ENCODE peak calls at places on chromosome 7, in nine cellular contexts. One of them, this sample, is unnamed.
A peak's percentile ranks its signal among the peaks of the same experiment; 100 is the strongest.

GRCh38 chr7:94296886-94297285 is 97.8 kb upstream of the COL1A2 start:
- DNase-seq in kidney tubule cell: no peak
- DNase-seq in activated naive CD8-positive, alpha-beta T cell treated with anti-CD3 and anti-CD28 coated beads, Interleukin-2, amount 50 U/mL, for 16 hours: no peak
- DNase-seq in anterior cingulate cortex: no peak
- DNase-seq in colonic mucosa: no peak
- DNase-seq in hypothalamus: no peak
- DNase-seq in astrocyte: no peak
- DNase-seq in activated T-helper 1 cell treated with anti-CD3 and anti-CD28 coated beads, Interleukin-12 subunit alpha, Interleukin-12 subunit beta, Interleukin-2, Interleukin-4 antibody, amounts not matched to agents 30 ng/mL and 10 ng/mL and 1 ng/mL, durations not matched to agents 14 hours and 24 hours and 36 hours: no peak
- DNase-seq in stimulated activated CD4-positive, alpha-beta T cell treated with anti-CD3 and anti-CD28 coated beads, Interleukin-1b, Interleukin-23, amount 100 ng/mL, for 4 hours: no peak
- DNase-seq in this sample: no peak

GRCh38 chr7:45236666-45237065 is 79.1 kb downstream of the RAMP3 start:
- DNase-seq in kidney tubule cell: peak; percentile 25
- DNase-seq in activated naive CD8-positive, alpha-beta T cell treated with anti-CD3 and anti-CD28 coated beads, Interleukin-2, amount 50 U/mL, for 16 hours: no peak
- DNase-seq in anterior cingulate cortex: no peak
- DNase-seq in colonic mucosa: no peak
- DNase-seq in hypothalamus: no peak
- DNase-seq in astrocyte: peak; percentile 57
- DNase-seq in activated T-helper 1 cell treated with anti-CD3 and anti-CD28 coated beads, Interleukin-12 subunit alpha, Interleukin-12 subunit beta, Interleukin-2, Interleukin-4 antibody, amounts not matched to agents 30 ng/mL and 10 ng/mL and 1 ng/mL, durations not matched to agents 14 hours and 24 hours and 36 hours: no peak
- DNase-seq in stimulated activated CD4-positive, alpha-beta T cell treated with anti-CD3 and anti-CD28 coated beads, Interleukin-1b, Interleukin-23, amount 100 ng/mL, for 4 hours: no peak
- DNase-seq in this sample: no peak

GRCh38 chr7:103658055-103659010 is 212.3 kb upstream of the SLC26A5 start:
- DNase-seq in kidney tubule cell: peak; percentile 85
- DNase-seq in activated naive CD8-positive, alpha-beta T cell treated with anti-CD3 and anti-CD28 coated beads, Interleukin-2, amount 50 U/mL, for 16 hours: no peak
- DNase-seq in anterior cingulate cortex: no peak
- DNase-seq in colonic mucosa: no peak
- DNase-seq in hypothalamus: no peak
- DNase-seq in astrocyte: no peak
- DNase-seq in activated T-helper 1 cell treated with anti-CD3 and anti-CD28 coated beads, Interleukin-12 subunit alpha, Interleukin-12 subunit beta, Interleukin-2, Interleukin-4 antibody, amounts not matched to agents 30 ng/mL and 10 ng/mL and 1 ng/mL, durations not matched to agents 14 hours and 24 hours and 36 hours: no peak
- DNase-seq in stimulated activated CD4-positive, alpha-beta T cell treated with anti-CD3 and anti-CD28 coated beads, Interleukin-1b, Interleukin-23, amount 100 ng/mL, for 4 hours: no peak
- DNase-seq in this sample: no peak

GRCh38 chr7:120792861-120793130 is 65.1 kb downstream of the TSPAN12 start:
- DNase-seq in kidney tubule cell: peak; percentile 63
- DNase-seq in activated naive CD8-positive, alpha-beta T cell treated with anti-CD3 and anti-CD28 coated beads, Interleukin-2, amount 50 U/mL, for 16 hours: no peak
- DNase-seq in anterior cingulate cortex: no peak
- DNase-seq in colonic mucosa: no peak
- DNase-seq in hypothalamus: no peak
- DNase-seq in astrocyte: no peak
- DNase-seq in activated T-helper 1 cell treated with anti-CD3 and anti-CD28 coated beads, Interleukin-12 subunit alpha, Interleukin-12 subunit beta, Interleukin-2, Interleukin-4 antibody, amounts not matched to agents 30 ng/mL and 10 ng/mL and 1 ng/mL, durations not matched to agents 14 hours and 24 hours and 36 hours: no peak
- DNase-seq in stimulated activated CD4-positive, alpha-beta T cell treated with anti-CD3 and anti-CD28 coated beads, Interleukin-1b, Interleukin-23, amount 100 ng/mL, for 4 hours: no peak
- DNase-seq in this sample: no peak

GRCh38 chr7:140209866-140210609 is 33.3 kb upstream of the KDM7A start:
- DNase-seq in kidney tubule cell: no peak
- DNase-seq in activated naive CD8-positive, alpha-beta T cell treated with anti-CD3 and anti-CD28 coated beads, Interleukin-2, amount 50 U/mL, for 16 hours: no peak
- DNase-seq in anterior cingulate cortex: peak; percentile 23
- DNase-seq in colonic mucosa: peak; percentile 37
- DNase-seq in hypothalamus: peak; percentile 18
- DNase-seq in astrocyte: no peak
- DNase-seq in activated T-helper 1 cell treated with anti-CD3 and anti-CD28 coated beads, Interleukin-12 subunit alpha, Interleukin-12 subunit beta, Interleukin-2, Interleukin-4 antibody, amounts not matched to agents 30 ng/mL and 10 ng/mL and 1 ng/mL, durations not matched to agents 14 hours and 24 hours and 36 hours: peak; percentile 64
- DNase-seq in stimulated activated CD4-positive, alpha-beta T cell treated with anti-CD3 and anti-CD28 coated beads, Interleukin-1b, Interleukin-23, amount 100 ng/mL, for 4 hours: peak; percentile 26
- DNase-seq in this sample: peak; percentile 97

GRCh38 chr7:73429218-73429617 is 4.4 kb upstream of the FZD9 start:
- DNase-seq in kidney tubule cell: no peak
- DNase-seq in activated naive CD8-positive, alpha-beta T cell treated with anti-CD3 and anti-CD28 coated beads, Interleukin-2, amount 50 U/mL, for 16 hours: no peak
- DNase-seq in anterior cingulate cortex: no peak
- DNase-seq in colonic mucosa: no peak
- DNase-seq in hypothalamus: no peak
- DNase-seq in astrocyte: peak; percentile 16
- DNase-seq in activated T-helper 1 cell treated with anti-CD3 and anti-CD28 coated beads, Interleukin-12 subunit alpha, Interleukin-12 subunit beta, Interleukin-2, Interleukin-4 antibody, amounts not matched to agents 30 ng/mL and 10 ng/mL and 1 ng/mL, durations not matched to agents 14 hours and 24 hours and 36 hours: no peak
- DNase-seq in stimulated activated CD4-positive, alpha-beta T cell treated with anti-CD3 and anti-CD28 coated beads, Interleukin-1b, Interleukin-23, amount 100 ng/mL, for 4 hours: no peak
- DNase-seq in this sample: no peak

GRCh38 chr7:16604054-16604453 is 41.5 kb downstream of the ANKMY2 start:
- DNase-seq in kidney tubule cell: no peak
- DNase-seq in activated naive CD8-positive, alpha-beta T cell treated with anti-CD3 and anti-CD28 coated beads, Interleukin-2, amount 50 U/mL, for 16 hours: no peak
- DNase-seq in anterior cingulate cortex: no peak
- DNase-seq in colonic mucosa: no peak
- DNase-seq in hypothalamus: no peak
- DNase-seq in astrocyte: no peak
- DNase-seq in activated T-helper 1 cell treated with anti-CD3 and anti-CD28 coated beads, Interleukin-12 subunit alpha, Interleukin-12 subunit beta, Interleukin-2, Interleukin-4 antibody, amounts not matched to agents 30 ng/mL and 10 ng/mL and 1 ng/mL, durations not matched to agents 14 hours and 24 hours and 36 hours: no peak
- DNase-seq in stimulated activated CD4-positive, alpha-beta T cell treated with anti-CD3 and anti-CD28 coated beads, Interleukin-1b, Interleukin-23, amount 100 ng/mL, for 4 hours: no peak
- DNase-seq in this sample: no peak

GRCh38 chr7:30027065-30027456 is 559 bp upstream of the FKBP14 start:
- DNase-seq in kidney tubule cell: peak; percentile 89
- DNase-seq in activated naive CD8-positive, alpha-beta T cell treated with anti-CD3 and anti-CD28 coated beads, Interleukin-2, amount 50 U/mL, for 16 hours: no peak
- DNase-seq in anterior cingulate cortex: no peak
- DNase-seq in colonic mucosa: no peak
- DNase-seq in hypothalamus: no peak
- DNase-seq in astrocyte: peak; percentile 70
- DNase-seq in activated T-helper 1 cell treated with anti-CD3 and anti-CD28 coated beads, Interleukin-12 subunit alpha, Interleukin-12 subunit beta, Interleukin-2, Interleukin-4 antibody, amounts not matched to agents 30 ng/mL and 10 ng/mL and 1 ng/mL, durations not matched to agents 14 hours and 24 hours and 36 hours: peak; percentile 2
- DNase-seq in stimulated activated CD4-positive, alpha-beta T cell treated with anti-CD3 and anti-CD28 coated beads, Interleukin-1b, Interleukin-23, amount 100 ng/mL, for 4 hours: no peak
- DNase-seq in this sample: peak; percentile 65

GRCh38 chr7:148286150-148286549 is 304.4 kb upstream of the C7orf33 start:
- DNase-seq in kidney tubule cell: peak; percentile 57
- DNase-seq in activated naive CD8-positive, alpha-beta T cell treated with anti-CD3 and anti-CD28 coated beads, Interleukin-2, amount 50 U/mL, for 16 hours: no peak
- DNase-seq in anterior cingulate cortex: no peak
- DNase-seq in colonic mucosa: no peak
- DNase-seq in hypothalamus: no peak
- DNase-seq in astrocyte: no peak
- DNase-seq in activated T-helper 1 cell treated with anti-CD3 and anti-CD28 coated beads, Interleukin-12 subunit alpha, Interleukin-12 subunit beta, Interleukin-2, Interleukin-4 antibody, amounts not matched to agents 30 ng/mL and 10 ng/mL and 1 ng/mL, durations not matched to agents 14 hours and 24 hours and 36 hours: no peak
- DNase-seq in stimulated activated CD4-positive, alpha-beta T cell treated with anti-CD3 and anti-CD28 coated beads, Interleukin-1b, Interleukin-23, amount 100 ng/mL, for 4 hours: no peak
- DNase-seq in this sample: peak; percentile 37

GRCh38 chr7:132412435-132412834 is 163.8 kb downstream of the PLXNA4 start:
- DNase-seq in kidney tubule cell: no peak
- DNase-seq in activated naive CD8-positive, alpha-beta T cell treated with anti-CD3 and anti-CD28 coated beads, Interleukin-2, amount 50 U/mL, for 16 hours: no peak
- DNase-seq in anterior cingulate cortex: no peak
- DNase-seq in colonic mucosa: no peak
- DNase-seq in hypothalamus: no peak
- DNase-seq in astrocyte: no peak
- DNase-seq in activated T-helper 1 cell treated with anti-CD3 and anti-CD28 coated beads, Interleukin-12 subunit alpha, Interleukin-12 subunit beta, Interleukin-2, Interleukin-4 antibody, amounts not matched to agents 30 ng/mL and 10 ng/mL and 1 ng/mL, durations not matched to agents 14 hours and 24 hours and 36 hours: no peak
- DNase-seq in stimulated activated CD4-positive, alpha-beta T cell treated with anti-CD3 and anti-CD28 coated beads, Interleukin-1b, Interleukin-23, amount 100 ng/mL, for 4 hours: no peak
- DNase-seq in this sample: no peak

GRCh38 chr7:33705333-33705833 is 200.0 kb upstream of the BMPER start:
- DNase-seq in kidney tubule cell: no peak
- DNase-seq in activated naive CD8-positive, alpha-beta T cell treated with anti-CD3 and anti-CD28 coated beads, Interleukin-2, amount 50 U/mL, for 16 hours: no peak
- DNase-seq in anterior cingulate cortex: no peak
- DNase-seq in colonic mucosa: no peak
- DNase-seq in hypothalamus: no peak
- DNase-seq in astrocyte: no peak
- DNase-seq in activated T-helper 1 cell treated with anti-CD3 and anti-CD28 coated beads, Interleukin-12 subunit alpha, Interleukin-12 subunit beta, Interleukin-2, Interleukin-4 antibody, amounts not matched to agents 30 ng/mL and 10 ng/mL and 1 ng/mL, durations not matched to agents 14 hours and 24 hours and 36 hours: no peak
- DNase-seq in stimulated activated CD4-positive, alpha-beta T cell treated with anti-CD3 and anti-CD28 coated beads, Interleukin-1b, Interleukin-23, amount 100 ng/mL, for 4 hours: no peak
- DNase-seq in this sample: no peak

GRCh38 chr7:83852136-83852535 is 203.2 kb upstream of the SEMA3E start:
- DNase-seq in kidney tubule cell: peak; percentile 68
- DNase-seq in activated naive CD8-positive, alpha-beta T cell treated with anti-CD3 and anti-CD28 coated beads, Interleukin-2, amount 50 U/mL, for 16 hours: no peak
- DNase-seq in anterior cingulate cortex: no peak
- DNase-seq in colonic mucosa: peak; percentile 20
- DNase-seq in hypothalamus: no peak
- DNase-seq in astrocyte: peak; percentile 26
- DNase-seq in activated T-helper 1 cell treated with anti-CD3 and anti-CD28 coated beads, Interleukin-12 subunit alpha, Interleukin-12 subunit beta, Interleukin-2, Interleukin-4 antibody, amounts not matched to agents 30 ng/mL and 10 ng/mL and 1 ng/mL, durations not matched to agents 14 hours and 24 hours and 36 hours: no peak
- DNase-seq in stimulated activated CD4-positive, alpha-beta T cell treated with anti-CD3 and anti-CD28 coated beads, Interleukin-1b, Interleukin-23, amount 100 ng/mL, for 4 hours: no peak
- DNase-seq in this sample: no peak

GRCh38 chr7:117458977-117459583 is 20.7 kb upstream of the CFTR start:
- DNase-seq in kidney tubule cell: peak; percentile 54
- DNase-seq in activated naive CD8-positive, alpha-beta T cell treated with anti-CD3 and anti-CD28 coated beads, Interleukin-2, amount 50 U/mL, for 16 hours: no peak
- DNase-seq in anterior cingulate cortex: no peak
- DNase-seq in colonic mucosa: no peak
- DNase-seq in hypothalamus: no peak
- DNase-seq in astrocyte: peak; percentile 17
- DNase-seq in activated T-helper 1 cell treated with anti-CD3 and anti-CD28 coated beads, Interleukin-12 subunit alpha, Interleukin-12 subunit beta, Interleukin-2, Interleukin-4 antibody, amounts not matched to agents 30 ng/mL and 10 ng/mL and 1 ng/mL, durations not matched to agents 14 hours and 24 hours and 36 hours: no peak
- DNase-seq in stimulated activated CD4-positive, alpha-beta T cell treated with anti-CD3 and anti-CD28 coated beads, Interleukin-1b, Interleukin-23, amount 100 ng/mL, for 4 hours: no peak
- DNase-seq in this sample: peak; percentile 65

GRCh38 chr7:39921505-39922250 is 28.4 kb upstream of the CDK13 start:
- DNase-seq in kidney tubule cell: no peak
- DNase-seq in activated naive CD8-positive, alpha-beta T cell treated with anti-CD3 and anti-CD28 coated beads, Interleukin-2, amount 50 U/mL, for 16 hours: no peak
- DNase-seq in anterior cingulate cortex: no peak
- DNase-seq in colonic mucosa: no peak
- DNase-seq in hypothalamus: no peak
- DNase-seq in astrocyte: no peak
- DNase-seq in activated T-helper 1 cell treated with anti-CD3 and anti-CD28 coated beads, Interleukin-12 subunit alpha, Interleukin-12 subunit beta, Interleukin-2, Interleukin-4 antibody, amounts not matched to agents 30 ng/mL and 10 ng/mL and 1 ng/mL, durations not matched to agents 14 hours and 24 hours and 36 hours: no peak
- DNase-seq in stimulated activated CD4-positive, alpha-beta T cell treated with anti-CD3 and anti-CD28 coated beads, Interleukin-1b, Interleukin-23, amount 100 ng/mL, for 4 hours: no peak
- DNase-seq in this sample: no peak

GRCh38 chr7:66748791-66749190 is 8.3 kb downstream of the RABGEF1 start:
- DNase-seq in kidney tubule cell: no peak
- DNase-seq in activated naive CD8-positive, alpha-beta T cell treated with anti-CD3 and anti-CD28 coated beads, Interleukin-2, amount 50 U/mL, for 16 hours: no peak
- DNase-seq in anterior cingulate cortex: no peak
- DNase-seq in colonic mucosa: no peak
- DNase-seq in hypothalamus: no peak
- DNase-seq in astrocyte: no peak
- DNase-seq in activated T-helper 1 cell treated with anti-CD3 and anti-CD28 coated beads, Interleukin-12 subunit alpha, Interleukin-12 subunit beta, Interleukin-2, Interleukin-4 antibody, amounts not matched to agents 30 ng/mL and 10 ng/mL and 1 ng/mL, durations not matched to agents 14 hours and 24 hours and 36 hours: no peak
- DNase-seq in stimulated activated CD4-positive, alpha-beta T cell treated with anti-CD3 and anti-CD28 coated beads, Interleukin-1b, Interleukin-23, amount 100 ng/mL, for 4 hours: no peak
- DNase-seq in this sample: no peak

GRCh38 chr7:142535123-142535779 is 214.0 kb upstream of the PRSS1 start:
- DNase-seq in kidney tubule cell: peak; percentile 79
- DNase-seq in activated naive CD8-positive, alpha-beta T cell treated with anti-CD3 and anti-CD28 coated beads, Interleukin-2, amount 50 U/mL, for 16 hours: peak; percentile 48
- DNase-seq in anterior cingulate cortex: no peak
- DNase-seq in colonic mucosa: peak; percentile 55
- DNase-seq in hypothalamus: peak; percentile 13
- DNase-seq in astrocyte: peak; percentile 71
- DNase-seq in activated T-helper 1 cell treated with anti-CD3 and anti-CD28 coated beads, Interleukin-12 subunit alpha, Interleukin-12 subunit beta, Interleukin-2, Interleukin-4 antibody, amounts not matched to agents 30 ng/mL and 10 ng/mL and 1 ng/mL, durations not matched to agents 14 hours and 24 hours and 36 hours: peak; percentile 58
- DNase-seq in stimulated activated CD4-positive, alpha-beta T cell treated with anti-CD3 and anti-CD28 coated beads, Interleukin-1b, Interleukin-23, amount 100 ng/mL, for 4 hours: peak; percentile 67
- DNase-seq in this sample: peak; percentile 81

GRCh38 chr7:151225948-151226510 is 976 bp downstream of the ABCF2 start:
- DNase-seq in kidney tubule cell: no peak
- DNase-seq in activated naive CD8-positive, alpha-beta T cell treated with anti-CD3 and anti-CD28 coated beads, Interleukin-2, amount 50 U/mL, for 16 hours: no peak
- DNase-seq in anterior cingulate cortex: no peak
- DNase-seq in colonic mucosa: no peak
- DNase-seq in hypothalamus: no peak
- DNase-seq in astrocyte: no peak
- DNase-seq in activated T-helper 1 cell treated with anti-CD3 and anti-CD28 coated beads, Interleukin-12 subunit alpha, Interleukin-12 subunit beta, Interleukin-2, Interleukin-4 antibody, amounts not matched to agents 30 ng/mL and 10 ng/mL and 1 ng/mL, durations not matched to agents 14 hours and 24 hours and 36 hours: no peak
- DNase-seq in stimulated activated CD4-positive, alpha-beta T cell treated with anti-CD3 and anti-CD28 coated beads, Interleukin-1b, Interleukin-23, amount 100 ng/mL, for 4 hours: no peak
- DNase-seq in this sample: no peak

GRCh38 chr7:34190299-34190698 is 285.0 kb downstream of the BMPER start:
- DNase-seq in kidney tubule cell: no peak
- DNase-seq in activated naive CD8-positive, alpha-beta T cell treated with anti-CD3 and anti-CD28 coated beads, Interleukin-2, amount 50 U/mL, for 16 hours: no peak
- DNase-seq in anterior cingulate cortex: peak; percentile 41
- DNase-seq in colonic mucosa: no peak
- DNase-seq in hypothalamus: peak; percentile 46
- DNase-seq in astrocyte: no peak
- DNase-seq in activated T-helper 1 cell treated with anti-CD3 and anti-CD28 coated beads, Interleukin-12 subunit alpha, Interleukin-12 subunit beta, Interleukin-2, Interleukin-4 antibody, amounts not matched to agents 30 ng/mL and 10 ng/mL and 1 ng/mL, durations not matched to agents 14 hours and 24 hours and 36 hours: no peak
- DNase-seq in stimulated activated CD4-positive, alpha-beta T cell treated with anti-CD3 and anti-CD28 coated beads, Interleukin-1b, Interleukin-23, amount 100 ng/mL, for 4 hours: no peak
- DNase-seq in this sample: no peak

GRCh38 chr7:2978403-2978802 is 65.3 kb downstream of the CARD11 start:
- DNase-seq in kidney tubule cell: peak; percentile 42
- DNase-seq in activated naive CD8-positive, alpha-beta T cell treated with anti-CD3 and anti-CD28 coated beads, Interleukin-2, amount 50 U/mL, for 16 hours: peak; percentile 95
- DNase-seq in anterior cingulate cortex: peak; percentile 8
- DNase-seq in colonic mucosa: peak; percentile 64
- DNase-seq in hypothalamus: no peak
- DNase-seq in astrocyte: no peak
- DNase-seq in activated T-helper 1 cell treated with anti-CD3 and anti-CD28 coated beads, Interleukin-12 subunit alpha, Interleukin-12 subunit beta, Interleukin-2, Interleukin-4 antibody, amounts not matched to agents 30 ng/mL and 10 ng/mL and 1 ng/mL, durations not matched to agents 14 hours and 24 hours and 36 hours: peak; percentile 78
- DNase-seq in stimulated activated CD4-positive, alpha-beta T cell treated with anti-CD3 and anti-CD28 coated beads, Interleukin-1b, Interleukin-23, amount 100 ng/mL, for 4 hours: peak; percentile 85
- DNase-seq in this sample: peak; percentile 98

GRCh38 chr7:112161253-112162160 is 44.7 kb downstream of the DOCK4 start:
- DNase-seq in kidney tubule cell: peak; percentile 4
- DNase-seq in activated naive CD8-positive, alpha-beta T cell treated with anti-CD3 and anti-CD28 coated beads, Interleukin-2, amount 50 U/mL, for 16 hours: no peak
- DNase-seq in anterior cingulate cortex: no peak
- DNase-seq in colonic mucosa: no peak
- DNase-seq in hypothalamus: no peak
- DNase-seq in astrocyte: no peak
- DNase-seq in activated T-helper 1 cell treated with anti-CD3 and anti-CD28 coated beads, Interleukin-12 subunit alpha, Interleukin-12 subunit beta, Interleukin-2, Interleukin-4 antibody, amounts not matched to agents 30 ng/mL and 10 ng/mL and 1 ng/mL, durations not matched to agents 14 hours and 24 hours and 36 hours: no peak
- DNase-seq in stimulated activated CD4-positive, alpha-beta T cell treated with anti-CD3 and anti-CD28 coated beads, Interleukin-1b, Interleukin-23, amount 100 ng/mL, for 4 hours: no peak
- DNase-seq in this sample: no peak

GRCh38 chr7:79459381-79459780 is 5.9 kb upstream of the MAGI2 start:
- DNase-seq in kidney tubule cell: no peak
- DNase-seq in activated naive CD8-positive, alpha-beta T cell treated with anti-CD3 and anti-CD28 coated beads, Interleukin-2, amount 50 U/mL, for 16 hours: no peak
- DNase-seq in anterior cingulate cortex: no peak
- DNase-seq in colonic mucosa: no peak
- DNase-seq in hypothalamus: no peak
- DNase-seq in astrocyte: no peak
- DNase-seq in activated T-helper 1 cell treated with anti-CD3 and anti-CD28 coated beads, Interleukin-12 subunit alpha, Interleukin-12 subunit beta, Interleukin-2, Interleukin-4 antibody, amounts not matched to agents 30 ng/mL and 10 ng/mL and 1 ng/mL, durations not matched to agents 14 hours and 24 hours and 36 hours: no peak
- DNase-seq in stimulated activated CD4-positive, alpha-beta T cell treated with anti-CD3 and anti-CD28 coated beads, Interleukin-1b, Interleukin-23, amount 100 ng/mL, for 4 hours: no peak
- DNase-seq in this sample: no peak

GRCh38 chr7:90552521-90552920 is 43.6 kb upstream of the CDK14 start:
- DNase-seq in kidney tubule cell: peak; percentile 30
- DNase-seq in activated naive CD8-positive, alpha-beta T cell treated with anti-CD3 and anti-CD28 coated beads, Interleukin-2, amount 50 U/mL, for 16 hours: no peak
- DNase-seq in anterior cingulate cortex: no peak
- DNase-seq in colonic mucosa: no peak
- DNase-seq in hypothalamus: no peak
- DNase-seq in astrocyte: no peak
- DNase-seq in activated T-helper 1 cell treated with anti-CD3 and anti-CD28 coated beads, Interleukin-12 subunit alpha, Interleukin-12 subunit beta, Interleukin-2, Interleukin-4 antibody, amounts not matched to agents 30 ng/mL and 10 ng/mL and 1 ng/mL, durations not matched to agents 14 hours and 24 hours and 36 hours: no peak
- DNase-seq in stimulated activated CD4-positive, alpha-beta T cell treated with anti-CD3 and anti-CD28 coated beads, Interleukin-1b, Interleukin-23, amount 100 ng/mL, for 4 hours: no peak
- DNase-seq in this sample: peak; percentile 9

GRCh38 chr7:53657586-53657985 is 622.2 kb downstream of the POM121L12 start:
- DNase-seq in kidney tubule cell: no peak
- DNase-seq in activated naive CD8-positive, alpha-beta T cell treated with anti-CD3 and anti-CD28 coated beads, Interleukin-2, amount 50 U/mL, for 16 hours: no peak
- DNase-seq in anterior cingulate cortex: no peak
- DNase-seq in colonic mucosa: no peak
- DNase-seq in hypothalamus: no peak
- DNase-seq in astrocyte: no peak
- DNase-seq in activated T-helper 1 cell treated with anti-CD3 and anti-CD28 coated beads, Interleukin-12 subunit alpha, Interleukin-12 subunit beta, Interleukin-2, Interleukin-4 antibody, amounts not matched to agents 30 ng/mL and 10 ng/mL and 1 ng/mL, durations not matched to agents 14 hours and 24 hours and 36 hours: no peak
- DNase-seq in stimulated activated CD4-positive, alpha-beta T cell treated with anti-CD3 and anti-CD28 coated beads, Interleukin-1b, Interleukin-23, amount 100 ng/mL, for 4 hours: no peak
- DNase-seq in this sample: no peak